ENCODE peak calls at places on chromosomes 4 and X, in ten cellular contexts. Q is A549, Y is GM12892, S is tibial nerve, C is breast epithelium, A is HepG2, O is H1, K is heart left ventricle, X is GM12891, I is ovary. E is an unnamed sample.

GRCh38 chrX:13078739-13079444 is 34.5 kb upstream of the FAM9C start:
- DNase-seq in Q (no peak), Y (no peak), S (peak), C (no peak), A (no peak), O (no peak), K (peak), X (no peak), I (peak), E (no peak)

GRCh38 chrX:135112096-135112729 is 8.1 kb downstream of the ETDB start:
- DNase-seq in Q (peak), Y (no peak), S (peak), C (no peak), A (no peak), O (no peak), K (no peak), X (no peak), I (no peak), E (peak)

GRCh38 chrX:134636859-134637258 is 21.4 kb downstream of the PLAC1 start:
- DNase-seq in Q (no peak), Y (no peak), S (no peak), C (no peak), A (no peak), O (no peak), K (no peak), X (no peak), I (no peak), E (peak)

GRCh38 chr4:16707874-16708273 is 190.6 kb downstream of the LDB2 start:
- DNase-seq in Q (no peak), Y (no peak), S (no peak), C (no peak), A (no peak), O (no peak), K (no peak), X (no peak), I (no peak), E (no peak)

GRCh38 chrX:115650916-115651315 is 89.9 kb downstream of the PLS3 start:
- DNase-seq in Q (peak), Y (no peak), S (peak), C (no peak), A (peak), O (no peak), K (no peak), X (no peak), I (peak), E (peak)

GRCh38 chr4:171242831-171243230 is 570.4 kb upstream of the GALNTL6 start:
- DNase-seq in Q (no peak), Y (no peak), S (no peak), C (no peak), A (no peak), O (no peak), K (no peak), X (no peak), I (no peak), E (no peak)

GRCh38 chr4:73257995-73258667 is 467 bp downstream of the ANKRD17 start:
- DNase-seq in Q (peak), Y (no peak), S (peak), C (no peak), A (peak), O (no peak), K (peak), X (peak), I (peak), E (no peak)

GRCh38 chrX:110665636-110666035 is 130.0 kb downstream of the CHRDL1 start:
- DNase-seq in Q (peak), Y (no peak), S (peak), C (no peak), A (peak), O (no peak), K (no peak), X (no peak), I (no peak), E (peak)

GRCh38 chrX:11953615-11954014 is 184.7 kb upstream of the FRMPD4 start:
- DNase-seq in Q (peak), Y (no peak), S (no peak), C (no peak), A (no peak), O (no peak), K (no peak), X (no peak), I (no peak), E (no peak)

GRCh38 chr4:16794816-16795445 is 103.5 kb downstream of the LDB2 start:
- DNase-seq in Q (no peak), Y (no peak), S (peak), C (no peak), A (peak), O (peak), K (peak), X (peak), I (peak), E (peak)

GRCh38 chr4:7472443-7473013 is 37.8 kb upstream of the PSAPL1 start:
- DNase-seq in Q (no peak), Y (no peak), S (no peak), C (no peak), A (no peak), O (no peak), K (no peak), X (no peak), I (no peak), E (no peak)

GRCh38 chr4:75800972-75801371 is 76.6 kb downstream of the USO1 start:
- DNase-seq in Q (no peak), Y (no peak), S (no peak), C (no peak), A (no peak), O (no peak), K (no peak), X (no peak), I (no peak), E (no peak)

GRCh38 chrX:39816871-39817731 is 280.7 kb downstream of the BCOR start:
- DNase-seq in Q (no peak), Y (no peak), S (no peak), C (no peak), A (no peak), O (peak), K (no peak), X (no peak), I (no peak), E (no peak)

GRCh38 chr4:146338512-146338911 is 124.2 kb downstream of the REELD1 start:
- DNase-seq in Q (no peak), Y (no peak), S (no peak), C (no peak), A (no peak), O (no peak), K (no peak), X (no peak), I (no peak), E (no peak)

GRCh38 chr4:84583871-84584373 is 995 bp downstream of the CDS1 start:
- DNase-seq in Q (peak), Y (no peak), S (no peak), C (no peak), A (no peak), O (no peak), K (peak), X (no peak), I (no peak), E (peak)

GRCh38 chr4:84579410-84579791 is 3.5 kb upstream of the CDS1 start:
- DNase-seq in Q (no peak), Y (no peak), S (no peak), C (no peak), A (no peak), O (no peak), K (no peak), X (no peak), I (no peak), E (no peak)

GRCh38 chr4:84582302-84582987 is 482 bp upstream of the CDS1 start:
- DNase-seq in Q (peak), Y (peak), S (peak), C (peak), A (peak), O (peak), K (peak), X (no peak), I (peak), E (peak)

GRCh38 chr4:84585276-84585675 is 2.3 kb downstream of the CDS1 start:
- DNase-seq in Q (no peak), Y (no peak), S (no peak), C (no peak), A (no peak), O (no peak), K (no peak), X (no peak), I (no peak), E (no peak)

DNA sequence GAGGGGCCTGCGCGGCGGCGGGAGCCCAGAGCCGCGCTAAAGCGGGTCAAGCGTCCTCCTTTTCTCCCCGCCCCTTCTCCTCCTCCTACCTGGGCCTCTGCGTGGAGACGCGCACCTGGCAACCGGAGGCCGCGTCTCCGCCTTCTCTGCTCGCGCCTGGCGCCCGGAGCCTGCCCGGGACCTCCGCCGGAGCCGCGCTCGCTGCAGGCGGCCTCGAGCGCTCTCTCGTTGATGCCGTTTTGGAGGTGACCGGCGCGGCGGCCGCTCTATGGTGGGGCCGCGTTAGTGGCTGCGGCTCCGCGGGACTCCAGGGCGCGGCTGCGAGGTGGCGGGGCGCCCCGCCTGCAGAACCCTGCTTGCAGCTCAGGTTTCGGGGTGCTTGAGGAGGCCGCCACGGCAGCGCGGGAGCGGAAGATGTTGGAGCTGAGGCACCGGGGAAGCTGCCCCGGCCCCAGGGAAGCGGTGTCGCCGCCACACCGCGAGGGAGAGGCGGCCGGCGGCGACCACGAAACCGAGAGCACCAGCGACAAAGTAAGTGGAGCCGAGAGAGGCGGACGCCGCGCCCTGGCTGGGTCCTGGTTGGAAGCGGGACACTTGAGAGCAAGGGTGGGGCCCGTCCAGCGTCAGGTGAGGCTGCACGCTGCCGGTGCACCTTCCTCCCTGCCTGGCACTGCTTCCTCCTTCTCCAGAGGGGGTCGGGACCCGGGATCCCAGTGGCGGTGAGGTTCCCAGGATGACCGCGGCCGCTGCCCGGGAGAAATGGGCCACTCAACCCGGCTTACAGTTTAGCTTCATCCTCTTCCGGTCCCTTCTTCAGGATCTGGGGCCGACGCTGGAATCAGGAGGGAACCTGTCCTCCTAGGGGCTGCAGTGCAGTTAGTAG is at the start of gene CDS1:
- DNase-seq in Q (peak), Y (peak), S (no peak), C (peak), A (no peak), O (no peak), K (peak), X (peak), I (peak), E (no peak)
- TF ChIP-seq POLR2A in Q (no peak), Y (no peak), S (no peak), C (no peak), A (no peak), O (no peak), K (no peak), X (no peak), I (no peak), E (no peak)

GRCh38 chr4:48905363-48906015 is 1.1 kb downstream of the OCIAD2 start:
- DNase-seq in Q (peak), Y (no peak), S (no peak), C (no peak), A (peak), O (no peak), K (no peak), X (no peak), I (no peak), E (peak)

GRCh38 chr4:48904541-48905142 is 1.9 kb downstream of the OCIAD2 start:
- DNase-seq in Q (no peak), Y (no peak), S (no peak), C (no peak), A (no peak), O (no peak), K (no peak), X (no peak), I (no peak), E (no peak)

GRCh38 chr4:48907706-48908477 is 1.3 kb upstream of the OCIAD2 start:
- DNase-seq in Q (no peak), Y (no peak), S (no peak), C (no peak), A (no peak), O (no peak), K (no peak), X (no peak), I (no peak), E (no peak)

GRCh38 chr4:48908687-48909086 is 2.1 kb upstream of the OCIAD2 start:
- DNase-seq in Q (no peak), Y (no peak), S (no peak), C (no peak), A (no peak), O (no peak), K (no peak), X (no peak), I (no peak), E (no peak)

GRCh38 chr4:48906283-48907173 is at the start of gene OCIAD2:
- DNase-seq in Q (peak), Y (peak), S (no peak), C (peak), A (no peak), O (peak), K (peak), X (peak), I (peak), E (peak)
- TF ChIP-seq POLR2A in Q (peak), Y (peak), S (no peak), C (no peak), A (no peak), O (peak), K (no peak), X (peak), I (no peak), E (peak)

GRCh38 chr4:6272863-6273660 is 3.4 kb downstream of the WFS1 start:
- DNase-seq in Q (peak), Y (no peak), S (no peak), C (no peak), A (peak), O (no peak), K (no peak), X (no peak), I (peak), E (no peak)
- TF ChIP-seq POLR2A in Q (no peak), Y (no peak), S (no peak), C (no peak), A (no peak), O (no peak), K (no peak), X (no peak), I (no peak), E (no peak)

GRCh38 chr4:128573781-128574508 is 235.6 kb upstream of the JADE1 start:
- DNase-seq in Q (peak), Y (no peak), S (no peak), C (no peak), A (peak), O (no peak), K (no peak), X (no peak), I (no peak), E (no peak)
- TF ChIP-seq POLR2A in Q (no peak), Y (no peak), S (no peak), C (no peak), A (no peak), O (no peak), K (no peak), X (no peak), I (no peak), E (no peak)

GRCh38 chr4:2962099-2962455 is 1.1 kb downstream of the NOP14 start:
- DNase-seq in Q (no peak), Y (no peak), S (no peak), C (no peak), A (no peak), O (no peak), K (no peak), X (no peak), I (no peak), E (peak)

GRCh38 chr4:2962614-2963184 is 507 bp downstream of the NOP14 start:
- DNase-seq in Q (no peak), Y (no peak), S (peak), C (no peak), A (peak), O (no peak), K (peak), X (no peak), I (no peak), E (peak)

GRCh38 chr4:2964077-2964471 is 703 bp downstream of the GRK4 start:
- DNase-seq in Q (no peak), Y (no peak), S (no peak), C (no peak), A (no peak), O (no peak), K (no peak), X (no peak), I (no peak), E (peak)

GRCh38 chr4:2965262-2965661 is 1.9 kb downstream of the GRK4 start:
- DNase-seq in Q (no peak), Y (no peak), S (no peak), C (no peak), A (no peak), O (no peak), K (no peak), X (no peak), I (no peak), E (no peak)

DNA sequence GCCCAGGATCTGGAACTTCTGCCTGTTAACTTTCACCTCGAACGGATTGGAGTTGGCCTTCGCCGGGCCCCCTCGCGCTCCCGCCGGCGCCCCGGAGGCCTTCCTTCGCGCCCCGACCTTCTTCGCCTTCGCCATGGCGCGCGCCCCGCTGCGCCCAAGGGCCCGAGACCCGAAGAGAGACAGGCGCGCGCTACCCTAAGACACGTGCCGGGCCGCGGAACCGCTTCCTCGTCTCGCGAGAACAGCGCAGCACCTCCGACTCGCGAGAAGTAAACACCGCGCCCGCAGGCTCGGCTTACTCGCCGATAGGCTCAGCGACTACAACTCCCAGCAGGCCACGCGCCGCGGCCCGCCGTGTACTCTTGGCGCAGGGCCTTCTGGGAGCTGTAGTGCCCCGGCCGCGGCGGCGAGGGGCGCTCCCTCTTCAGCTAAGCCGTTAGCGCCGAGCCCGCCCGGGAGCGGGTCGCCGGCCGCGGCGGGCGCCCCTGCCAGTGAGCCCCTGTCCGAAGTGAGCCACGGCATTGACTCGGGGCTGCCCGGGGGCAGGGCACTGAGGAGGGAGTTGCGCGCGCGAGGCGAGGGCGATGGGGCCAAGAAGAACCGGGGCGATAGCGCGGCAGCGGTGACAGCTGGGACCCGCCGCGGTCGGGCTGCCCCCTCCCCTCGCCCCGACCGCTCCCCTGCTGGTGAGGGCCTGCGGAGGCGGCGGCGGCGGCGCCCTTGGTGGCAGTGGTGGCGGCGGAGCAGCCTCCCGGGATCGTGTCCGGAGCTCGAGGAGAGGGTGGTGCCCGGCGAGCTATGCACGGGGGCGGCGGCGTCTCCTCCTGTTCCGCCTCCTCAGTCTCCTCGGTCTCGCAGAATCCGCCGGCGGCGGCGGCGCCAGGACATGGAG is at the start of the genes GRK4 and NOP14:
- DNase-seq in Q (peak), Y (peak), S (peak), C (peak), A (peak), O (peak), K (peak), X (peak), I (peak), E (peak)
- TF ChIP-seq POLR2A in Q (peak), Y (peak), S (peak), C (no peak), A (no peak), O (no peak), K (no peak), X (peak), I (peak), E (peak)

E was measured in erythroblast.